ENCODE peak calls at places on chromosomes 13 and 19, in eight cellular contexts. V is NCI-H1417; F is activated CD4-positive, alpha-beta T cell treated with anti-CD3 and anti-CD28 coated beads for 48 hours; U is BJ; W is NT2/D1; B is mucosa of descending colon; G is body of pancreas; P is stimulated activated CD4-positive, alpha-beta T cell treated with anti-CD3 and anti-CD28 coated beads, Interleukin-4, amount 100 ng/mL, for 48 hours. L is an unnamed sample.

GRCh38 chr13:30832845-30833332 is 73.2 kb upstream of the MEDAG start:
- DNase-seq in W (no peak), P (peak), G (peak), V (peak), U (no peak), B (peak), F (peak), L (peak)

GRCh38 chr13:83327091-83327490 is 555.2 kb downstream of the SLITRK1 start:
- DNase-seq in U (no peak), P (no peak), F (no peak), V (no peak), G (no peak), B (no peak), W (no peak), L (no peak)

GRCh38 chr19:58154287-58154678 is 3.7 kb upstream of the ZNF329 start:
- DNase-seq in V (no peak), F (peak), P (peak), W (peak), U (no peak), B (peak), G (peak), L (peak)

GRCh38 chr13:106100261-106100919 is 435.1 kb downstream of the EFNB2 start:
- DNase-seq in W (peak), F (no peak), U (no peak), P (no peak), B (peak), G (no peak), V (no peak), L (peak)

GRCh38 chr19:10419646-10420443 is 493 bp upstream of the PDE4A start:
- DNase-seq in U (no peak), V (peak), P (no peak), G (no peak), W (peak), F (peak), B (no peak), L (no peak)

GRCh38 chr13:30216111-30216510 is 91.2 kb downstream of the KATNAL1 start:
- DNase-seq in B (no peak), U (no peak), F (no peak), V (peak), G (no peak), W (no peak), P (no peak), L (no peak)

GRCh38 chr13:23134542-23134941 is 46.2 kb upstream of the SGCG start:
- DNase-seq in V (no peak), F (no peak), P (no peak), U (no peak), W (no peak), B (no peak), G (no peak), L (no peak)

GRCh38 chr19:2848625-2849024 is 7.3 kb downstream of the ZNF555 start:
- DNase-seq in W (no peak), G (no peak), V (no peak), P (no peak), F (no peak), B (no peak), U (peak), L (no peak)

GRCh38 chr19:53532362-53532761 is 5.6 kb upstream of the ZNF331 start:
- DNase-seq in G (no peak), W (no peak), F (no peak), P (no peak), U (no peak), V (no peak), B (no peak), L (no peak)

GRCh38 chr13:97855570-97855970 is 97.9 kb upstream of the IPO5 start:
- DNase-seq in V (peak), P (no peak), B (no peak), G (peak), F (peak), W (peak), U (peak), L (peak)

GRCh38 chr13:105915451-105915850 is 620.0 kb downstream of the EFNB2 start:
- DNase-seq in V (no peak), P (no peak), G (no peak), U (no peak), F (no peak), W (no peak), B (no peak), L (no peak)

GRCh38 chr19:1668339-1669123 is 16.1 kb upstream of the TCF3 start:
- DNase-seq in G (no peak), P (no peak), B (no peak), W (no peak), V (no peak), U (no peak), F (no peak), L (no peak)

GRCh38 chr19:17404621-17405249 is 695 bp downstream of the BST2 start:
- DNase-seq in P (no peak), V (no peak), U (no peak), W (no peak), B (no peak), G (no peak), F (peak), L (no peak)

GRCh38 chr19:14774373-14774772 is 4.0 kb downstream of the ADGRE2 start:
- DNase-seq in P (no peak), W (no peak), G (no peak), B (no peak), F (no peak), U (no peak), V (no peak), L (no peak)

GRCh38 chr13:25252770-25253169 is 34.5 kb downstream of the MTMR6 start:
- DNase-seq in W (no peak), U (no peak), P (no peak), F (no peak), B (no peak), V (no peak), G (no peak), L (no peak)

GRCh38 chr13:98368019-98368418 is 190.9 kb upstream of the RNF113B start:
- DNase-seq in G (no peak), F (no peak), W (no peak), V (no peak), P (no peak), B (no peak), U (peak), L (no peak)

GRCh38 chr13:73893833-73894232 is 240.4 kb downstream of the KLF12 start:
- DNase-seq in V (no peak), U (no peak), B (no peak), G (no peak), W (no peak), P (no peak), F (no peak), L (no peak)

GRCh38 chr19:2195914-2196313 is 32.2 kb downstream of the DOT1L start:
- DNase-seq in P (no peak), W (no peak), V (no peak), F (no peak), G (no peak), B (no peak), U (no peak), L (no peak)

GRCh38 chr13:93289047-93289446 is 62.4 kb downstream of the GPC6 start:
- DNase-seq in U (no peak), F (no peak), W (no peak), P (no peak), G (no peak), V (no peak), B (no peak), L (no peak)

L was measured in colonic mucosa.